ENCODE peak calls at places on chromosomes 13 and 19, in seven cellular contexts. W is Karpas-422, U is HAP-1, S is cardiac muscle cell, E is NT2/D1, G is sigmoid colon, J is body of pancreas. R is an unnamed sample.

GRCh38 chr13:46675016-46675415 is 121.9 kb downstream of the ESD start:
- DNase-seq in W (no peak), U (no peak), S (no peak), E (no peak), G (no peak), J (no peak), R (no peak)

GRCh38 chr19:50224986-50225747 is 21.7 kb downstream of the MYH14 start:
- DNase-seq in W (no peak), U (no peak), S (no peak), E (no peak), G (no peak), J (no peak), R (peak; percentile 42)

GRCh38 chr13:104869501-104869900 is 1666.0 kb downstream of the EFNB2 start:
- DNase-seq in W (no peak), U (no peak), S (no peak), E (no peak), G (no peak), J (no peak), R (no peak)

GRCh38 chr19:6532244-6532999 is 1.6 kb downstream of the TNFSF9 start:
- DNase-seq in W (peak; percentile 74), U (peak; percentile 41), S (no peak), E (no peak), G (no peak), J (no peak), R (no peak)

GRCh38 chr13:23656637-23657036 is 86.4 kb downstream of the TNFRSF19 start:
- DNase-seq in W (peak; percentile 16), U (peak; percentile 33), S (no peak), E (no peak), G (no peak), J (no peak), R (no peak)

GRCh38 chr13:30276178-30276577 is 31.2 kb downstream of the KATNAL1 start:
- DNase-seq in W (no peak), U (no peak), S (no peak), E (no peak), G (no peak), J (no peak), R (no peak)

GRCh38 chr13:71831716-71832115 is 35.3 kb downstream of the DACH1 start:
- DNase-seq in W (no peak), U (peak; percentile 23), S (no peak), E (peak; percentile 13), G (no peak), J (no peak), R (no peak)

GRCh38 chr19:4362871-4363545 is 19.6 kb downstream of the MPND start:
- DNase-seq in W (peak; percentile 70), U (no peak), S (no peak), E (no peak), G (no peak), J (no peak), R (no peak)

GRCh38 chr19:54418030-54418929 is 3.0 kb downstream of the TTYH1 start:
- DNase-seq in W (no peak), U (peak; percentile 39), S (no peak), E (no peak), G (no peak), J (no peak), R (no peak)

GRCh38 chr13:90533866-90534265 is 813.6 kb upstream of the MIR17HG start:
- DNase-seq in W (no peak), U (no peak), S (no peak), E (no peak), G (no peak), J (no peak), R (no peak)

GRCh38 chr19:1715540-1715939 is 37.8 kb upstream of the ONECUT3 start:
- DNase-seq in W (no peak), U (no peak), S (no peak), E (no peak), G (no peak), J (no peak), R (no peak)

GRCh38 chr19:28999733-29000433 is 213.1 kb downstream of the UQCRFS1 start:
- DNase-seq in W (no peak), U (no peak), S (no peak), E (no peak), G (no peak), J (no peak), R (peak; percentile 29)

GRCh38 chr19:5618591-5618990 is 4.0 kb downstream of the SAFB2 start:
- DNase-seq in W (no peak), U (no peak), S (no peak), E (no peak), G (peak; percentile 33), J (no peak), R (no peak)

GRCh38 chr13:113759525-113760137 is 605 bp downstream of the TMEM255B start:
- DNase-seq in W (no peak), U (peak; percentile 31), S (peak; percentile 13), E (no peak), G (peak; percentile 68), J (no peak), R (peak; percentile 29)

GRCh38 chr19:51070334-51070886 is 5.5 kb upstream of the KLK13 start:
- DNase-seq in W (no peak), U (no peak), S (no peak), E (no peak), G (no peak), J (no peak), R (no peak)

GRCh38 chr19:35013047-35013819 is 13.1 kb downstream of the GRAMD1A start:
- DNase-seq in W (peak; percentile 82), U (peak; percentile 80), S (peak; percentile 76), E (peak; percentile 33), G (peak; percentile 92), J (peak; percentile 79), R (peak; percentile 63)

GRCh38 chr13:20285530-20285929 is 53.4 kb upstream of the GJB6 start:
- DNase-seq in W (no peak), U (no peak), S (no peak), E (no peak), G (no peak), J (no peak), R (no peak)

GRCh38 chr19:17862711-17863519 is 3.2 kb downstream of the RPL18A start:
- DNase-seq in W (peak; percentile 50), U (peak; percentile 37), S (no peak), E (no peak), G (no peak), J (no peak), R (peak; percentile 83)

GRCh38 chr19:38684078-38684861 is 36.8 kb downstream of the ACTN4 start:
- DNase-seq in W (no peak), U (peak; percentile 45), S (no peak), E (no peak), G (peak; percentile 91), J (no peak), R (peak; percentile 31)

GRCh38 chr19:38682872-38683392 is 35.5 kb downstream of the ACTN4 start:
- DNase-seq in W (no peak), U (no peak), S (no peak), E (no peak), G (no peak), J (no peak), R (peak; percentile 60)

GRCh38 chr19:38682195-38682867 is 34.9 kb downstream of the ACTN4 start:
- DNase-seq in W (no peak), U (no peak), S (no peak), E (no peak), G (no peak), J (no peak), R (no peak)

GRCh38 chr19:38684862-38685665 is 37.6 kb downstream of the ACTN4 start:
- DNase-seq in W (no peak), U (no peak), S (no peak), E (no peak), G (no peak), J (no peak), R (no peak)

GRCh38 chr19:38683393-38684077 is 36.1 kb downstream of the ACTN4 start:
- DNase-seq in W (no peak), U (peak; percentile 70), S (peak; percentile 56), E (no peak), G (peak; percentile 80), J (peak; percentile 95), R (peak; percentile 99)
- H3K4me1 ChIP-seq in W (peaks cover 30% of the 10 kb centered on the region), U (peaks cover 40% of the 10 kb centered on the region), S (peaks cover 43% of the 10 kb centered on the region), E (peaks cover 17% of the 10 kb centered on the region), G (peaks cover 69% of the 10 kb centered on the region), J (peaks cover 97% of the 10 kb centered on the region), R (peaks cover 55% of the 10 kb centered on the region)

DNA sequence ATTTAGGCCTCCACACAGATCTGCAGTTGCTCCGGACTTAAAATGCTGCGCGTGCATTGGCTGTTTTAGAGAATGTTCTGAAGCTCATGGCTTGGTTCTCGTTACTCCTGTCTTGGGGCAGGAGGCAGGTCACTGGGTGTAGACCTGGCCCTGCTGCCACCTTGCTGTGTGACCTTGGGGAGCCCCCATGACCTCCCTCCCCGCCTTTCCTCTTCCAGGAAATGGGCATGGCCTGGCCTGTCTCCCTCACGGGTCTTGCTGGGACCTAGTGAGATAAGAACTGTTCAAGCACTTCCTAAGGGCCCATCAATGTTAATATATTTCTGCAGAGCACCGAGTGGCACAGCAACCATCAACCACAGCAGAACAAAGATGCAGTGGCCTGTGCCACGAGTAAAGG is 49.4 kb downstream of the KLF2 start:
- DNase-seq in W (no peak), U (no peak), S (no peak), E (no peak), G (peak; percentile 51), J (no peak), R (no peak)
- H3K4me1 ChIP-seq in W (peaks cover 7% of the 10 kb centered on the region), U (no peaks in the 10 kb centered on the region), S (peaks cover 13% of the 10 kb centered on the region), E (peaks cover 7% of the 10 kb centered on the region), G (peaks cover 11% of the 10 kb centered on the region), J (no peaks in the 10 kb centered on the region), R (no peaks in the 10 kb centered on the region)

DNA sequence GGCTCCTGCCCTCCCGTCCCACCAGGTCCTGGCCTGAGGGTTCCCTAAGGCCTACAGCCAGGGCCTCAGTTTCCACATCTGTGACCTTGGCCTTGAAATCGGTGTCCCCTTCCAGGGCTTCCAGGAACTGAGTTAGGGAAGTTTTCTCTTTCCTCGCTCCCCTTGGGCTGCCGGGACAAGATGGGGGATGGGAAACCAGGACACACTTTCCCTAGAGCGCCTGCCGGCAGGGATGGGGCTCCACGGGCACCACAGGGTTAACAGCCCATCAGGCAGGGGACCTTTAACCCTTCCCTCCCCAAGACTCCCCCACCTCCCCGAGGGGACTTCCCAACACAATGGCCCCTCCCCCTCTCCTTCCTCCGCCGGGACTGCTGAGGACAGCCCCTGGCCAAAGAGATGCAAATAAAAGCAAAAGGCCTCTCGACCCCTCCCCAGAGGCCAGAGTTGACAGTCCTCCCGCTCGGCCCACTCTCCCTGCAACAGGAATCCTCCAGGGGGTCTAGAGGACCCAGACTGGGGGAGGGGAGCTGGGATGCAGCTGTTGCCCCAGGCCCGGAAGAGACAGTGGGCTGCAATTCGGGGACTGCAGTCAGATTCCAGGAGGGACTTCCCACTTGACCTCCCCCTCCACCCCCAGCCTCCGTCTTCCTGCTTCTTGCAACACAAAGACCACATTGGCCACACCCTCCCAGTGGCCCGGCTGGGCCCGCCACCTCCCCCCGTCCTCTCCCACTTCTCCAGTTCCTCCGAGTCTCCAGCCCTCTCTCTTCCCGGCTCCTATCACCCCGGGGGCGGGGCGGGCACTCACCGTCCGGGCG is 3.4 kb downstream of the BBC3 start:
- DNase-seq in W (peak; percentile 63), U (peak; percentile 98), S (peak; percentile 82), E (peak; percentile 95), G (peak; percentile 98), J (peak; percentile 78), R (peak; percentile 87)
- H3K4me1 ChIP-seq in W (peaks cover 49% of the 10 kb centered on the region), U (peaks cover 30% of the 10 kb centered on the region), S (peaks cover 20% of the 10 kb centered on the region), E (peaks cover 18% of the 10 kb centered on the region), G (peaks cover 46% of the 10 kb centered on the region), J (peaks cover 56% of the 10 kb centered on the region), R (peaks cover 52% of the 10 kb centered on the region)

DNA sequence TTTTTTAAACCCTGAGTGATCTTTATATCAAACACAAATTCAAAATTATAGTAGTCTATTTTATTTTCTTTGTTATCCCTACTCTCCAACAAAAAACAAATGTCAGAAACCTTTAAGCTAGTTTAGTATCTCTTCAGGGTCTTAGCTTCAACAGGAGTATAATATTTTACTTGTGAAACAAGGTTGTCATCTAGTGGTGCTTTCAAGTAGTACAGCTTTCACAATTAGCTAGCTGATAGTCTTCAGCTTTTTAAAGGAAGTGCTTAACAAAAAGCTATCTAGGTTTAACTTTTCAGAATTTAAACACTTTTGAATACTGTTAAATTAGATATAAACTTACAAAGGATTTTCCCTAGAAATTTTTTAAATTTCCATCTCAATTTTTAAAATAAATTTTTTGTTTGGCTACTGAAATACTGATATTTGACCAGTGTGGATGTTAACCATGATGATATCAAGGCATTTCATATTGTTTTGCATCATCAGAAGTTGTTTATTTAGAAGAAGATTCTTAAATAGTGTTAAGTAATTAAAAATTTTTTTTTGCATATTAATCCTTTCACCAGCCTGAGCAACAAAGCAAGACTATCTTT is 34.2 kb downstream of the TDRD3 start:
- DNase-seq in W (peak; percentile 81), U (no peak), S (peak; percentile 73), E (peak; percentile 11), G (no peak), J (no peak), R (no peak)
- H3K4me1 ChIP-seq in W (no peaks in the 10 kb centered on the region), U (no peaks in the 10 kb centered on the region), S (no peaks in the 10 kb centered on the region), E (no peaks in the 10 kb centered on the region), G (no peaks in the 10 kb centered on the region), J (peaks cover 8% of the 10 kb centered on the region), R (no peaks in the 10 kb centered on the region)